ENCODE peak calls at places on chromosomes 11 and 22, in seven cellular contexts. U is HepG2, V is sigmoid colon, P is IMR-90, G is testis, Q is ovary, I is body of pancreas. T is an unnamed sample. For H3K36me3, the result is how much of the 10 kb centered on the place peaks cover.

GRCh38 chr22:19875531-19876313 is 21.0 kb upstream of the GNB1L start:
- DNase-seq in Q (peak), G (no peak), V (peak), U (no peak), P (no peak), I (peak), T (peak)

GRCh38 chr22:32628626-32629587 is 154.3 kb downstream of the FBXO7 start:
- DNase-seq in I (no peak), U (peak), G (no peak), V (no peak), Q (no peak), P (peak), T (no peak)

GRCh38 chr11:35579557-35580396 is 38.5 kb upstream of the FJX1 start:
- DNase-seq in U (peak), Q (no peak), G (no peak), P (peak), V (no peak), I (no peak), T (no peak)

GRCh38 chr22:50082197-50082715 is 3.0 kb downstream of the MLC1 start:
- DNase-seq in V (no peak), U (no peak), P (no peak), G (no peak), Q (no peak), I (no peak), T (no peak)

GRCh38 chr11:126317681-126318641 is 14.1 kb downstream of the DCPS start:
- DNase-seq in V (peak), Q (peak), U (no peak), P (peak), G (peak), I (peak), T (peak)

GRCh38 chr22:23113847-23114720 is 27.7 kb downstream of the RSPH14 start:
- DNase-seq in Q (no peak), V (no peak), G (no peak), I (no peak), P (no peak), U (no peak), T (no peak)

GRCh38 chr22:33163815-33164214 is 105.6 kb upstream of the SYN3 start:
- DNase-seq in I (no peak), V (no peak), U (no peak), G (no peak), P (no peak), Q (no peak), T (no peak)

GRCh38 chr11:83713701-83714100 is 427.5 kb upstream of the CCDC90B start:
- DNase-seq in P (peak), I (peak), V (no peak), Q (no peak), U (no peak), G (no peak), T (no peak)

GRCh38 chr22:24134090-24134846 is 47.0 kb upstream of the SUSD2 start:
- DNase-seq in Q (peak), I (no peak), G (peak), V (no peak), U (no peak), P (no peak), T (no peak)

GRCh38 chr11:70838198-70838597 is 414.2 kb downstream of the SHANK2 start:
- DNase-seq in P (no peak), G (no peak), Q (no peak), V (no peak), I (no peak), U (no peak), T (no peak)

GRCh38 chr11:32316846-32317525 is 118.4 kb downstream of the WT1 start:
- DNase-seq in Q (no peak), V (no peak), P (no peak), I (no peak), U (no peak), G (no peak), T (no peak)

GRCh38 chr11:92848578-92848977 is 120.9 kb upstream of the MTNR1B start:
- DNase-seq in I (no peak), P (no peak), Q (no peak), U (no peak), G (no peak), V (no peak), T (no peak)

GRCh38 chr22:17369553-17370035 is 334 bp downstream of the CECR2 start:
- DNase-seq in G (peak), U (no peak), I (peak), P (no peak), Q (peak), V (no peak), T (peak)

GRCh38 chr11:62421996-62422395 is 3.2 kb downstream of the SCGB1A1 start:
- DNase-seq in Q (no peak), G (no peak), P (no peak), U (no peak), I (no peak), V (no peak), T (no peak)

GRCh38 chr11:8265681-8266241 is 2.1 kb upstream of the LMO1 start:
- DNase-seq in V (peak), U (no peak), Q (no peak), P (no peak), G (no peak), I (no peak), T (no peak)

GRCh38 chr11:57222239-57222638 is 14.8 kb downstream of the APLNR start:
- DNase-seq in P (no peak), Q (no peak), G (no peak), V (no peak), U (no peak), I (no peak), T (no peak)

GRCh38 chr11:119896387-119897045 is 167.5 kb upstream of the NECTIN1 start:
- DNase-seq in G (no peak), V (no peak), U (no peak), P (no peak), I (no peak), Q (no peak), T (no peak)

GRCh38 chr11:20399498-20399897 is 12.0 kb downstream of the PRMT3 start:
- DNase-seq in V (no peak), Q (no peak), I (no peak), G (no peak), P (no peak), U (no peak), T (no peak)

GRCh38 chr11:100151944-100152343 is 535.1 kb upstream of the ARHGAP42 start:
- DNase-seq in I (no peak), U (no peak), V (no peak), Q (no peak), P (no peak), G (no peak), T (no peak)

GRCh38 chr11:45847908-45848316 is 637 bp downstream of the CRY2 start:
- DNase-seq in V (peak), Q (peak), P (peak), G (peak), U (peak), I (peak), T (peak)
- TF ChIP-seq CTCF in V (peak), Q (peak), P (peak), G (peak), U (no peak), I (no peak), T (no peak)

GRCh38 chr11:17952487-17952886 is 60.4 kb downstream of the SERGEF start:
- DNase-seq in Q (no peak), I (no peak), V (no peak), P (no peak), U (no peak), G (no peak), T (no peak)
- TF ChIP-seq POLR2A in Q (no peak), I (no peak), V (no peak), P (no peak), U (no peak), G (no peak), T (no peak)

DNA sequence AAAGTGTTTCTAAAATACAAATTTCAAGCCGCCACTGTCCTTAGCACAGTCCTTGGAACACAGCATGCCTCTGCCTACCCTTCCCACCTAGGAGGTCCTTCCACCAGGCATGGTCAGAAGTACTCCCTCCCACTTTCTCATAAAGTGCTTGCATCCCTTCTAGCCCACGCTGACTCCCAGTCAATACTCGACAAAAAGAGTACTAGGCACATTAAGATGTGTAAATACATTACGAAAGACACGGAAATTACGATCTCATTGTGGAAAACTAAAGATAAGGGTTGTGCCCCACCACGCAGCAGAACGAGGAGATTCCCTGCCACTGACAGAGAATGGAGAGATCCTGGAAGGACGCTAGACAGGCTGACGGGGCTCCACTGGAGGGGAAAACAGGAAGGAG is 13.5 kb downstream of the CHKA start:
- DNase-seq in Q (no peak), U (peak), I (no peak), P (no peak), G (no peak), V (peak), T (no peak)
- H3K36me3 ChIP-seq in Q (under half), U (under half), I (under half), P (under half), G (under half), V (under half), T (under half)

GRCh38 chr11:66494935-66495334 is 14.7 kb downstream of the DPP3 start:
- DNase-seq in I (no peak), G (no peak), P (no peak), Q (no peak), U (no peak), V (no peak), T (no peak)
- TF ChIP-seq CTCF in I (no peak), G (no peak), P (no peak), Q (no peak), U (peak), V (no peak), T (no peak)

T was measured in heart left ventricle.